ENCODE peak calls at places on chromosomes 5 and 9, in five cellular contexts. S is effector memory CD4-positive, alpha-beta T cell; F is fibroblast of lung; C is cardiac muscle cell; P is pancreas. Y is an unnamed sample.

GRCh38 chr9:22103650-22104575 is 94.8 kb upstream of the CDKN2B start:
- DNase-seq in P (no peak), S (no peak), F (peak; percentile 84), C (peak; percentile 77), Y (no peak)

GRCh38 chr9:138060365-138060764 is 182.8 kb downstream of the CACNA1B start:
- DNase-seq in C (no peak), F (no peak), P (no peak), S (no peak), Y (no peak)

GRCh38 chr5:157347301-157348048 is 81.6 kb downstream of the CYFIP2 start:
- DNase-seq in P (no peak), F (no peak), S (no peak), C (no peak), Y (no peak)

GRCh38 chr5:38104497-38105230 is 153.7 kb upstream of the EGFLAM start:
- DNase-seq in S (no peak), F (no peak), P (peak; percentile 27), C (no peak), Y (peak; percentile 59)

GRCh38 chr9:125600194-125600593 is 106.8 kb downstream of the MAPKAP1 start:
- DNase-seq in S (no peak), C (no peak), F (no peak), P (no peak), Y (no peak)

GRCh38 chr9:13278368-13279246 is 885 bp downstream of the MPDZ start:
- DNase-seq in S (no peak), P (peak; percentile 22), C (peak; percentile 87), F (peak; percentile 67), Y (peak; percentile 72)

GRCh38 chr9:101455656-101456235 is 20.2 kb upstream of the ALDOB start:
- DNase-seq in F (peak; percentile 7), S (no peak), P (no peak), C (peak; percentile 38), Y (no peak)

GRCh38 chr5:124599048-124599973 is 147.1 kb downstream of the ZNF608 start:
- DNase-seq in S (no peak), C (peak; percentile 77), P (peak; percentile 81), F (peak; percentile 78), Y (no peak)

GRCh38 chr9:113513111-113513510 is 49.6 kb downstream of the RGS3 start:
- DNase-seq in S (no peak), F (no peak), C (no peak), P (no peak), Y (no peak)

GRCh38 chr5:93100433-93100832 is 480.6 kb downstream of the NR2F1-AS1 start:
- DNase-seq in F (peak; percentile 51), S (no peak), P (no peak), C (peak; percentile 37), Y (no peak)

GRCh38 chr9:106697799-106698591 is 165.0 kb upstream of the ZNF462 start:
- DNase-seq in C (peak; percentile 91), S (no peak), P (peak; percentile 67), F (peak; percentile 80), Y (peak; percentile 68)

GRCh38 chr5:38285226-38285625 is 26.9 kb downstream of the EGFLAM start:
- DNase-seq in S (no peak), C (no peak), P (no peak), F (no peak), Y (no peak)

GRCh38 chr5:80125962-80126480 is 90.9 kb downstream of the THBS4 start:
- DNase-seq in F (peak; percentile 21), P (no peak), C (peak; percentile 60), S (no peak), Y (no peak)

GRCh38 chr9:88742483-88742882 is 207.5 kb downstream of the NXNL2 start:
- DNase-seq in S (no peak), C (peak; percentile 81), F (peak; percentile 93), P (no peak), Y (no peak)

GRCh38 chr5:76114192-76114795 is 31.1 kb downstream of the SV2C start:
- DNase-seq in C (no peak), F (no peak), P (peak; percentile 8), S (no peak), Y (no peak)

GRCh38 chr5:1386274-1386717 is 41.4 kb upstream of the CLPTM1L start:
- DNase-seq in S (peak; percentile 65), F (peak; percentile 7), C (peak; percentile 47), P (peak; percentile 77), Y (peak; percentile 47)

GRCh38 chr9:8877753-8878494 is 1078.3 kb upstream of the DMAC1 start:
- DNase-seq in F (no peak), C (no peak), S (no peak), P (no peak), Y (no peak)

GRCh38 chr9:77922587-77922986 is 109.0 kb downstream of the GNAQ start:
- DNase-seq in P (no peak), F (no peak), C (peak; percentile 68), S (no peak), Y (no peak)

GRCh38 chr9:5894237-5894959 is 3.7 kb downstream of the MLANA start:
- DNase-seq in S (no peak), F (no peak), C (no peak), P (no peak), Y (no peak)

GRCh38 chr9:100377015-100377414 is 24.3 kb upstream of the TEX10 start:
- DNase-seq in P (no peak), S (no peak), F (no peak), C (no peak), Y (no peak)

GRCh38 chr9:13993482-13994267 is 320.3 kb downstream of the NFIB start:
- DNase-seq in S (no peak), P (no peak), F (no peak), C (no peak), Y (no peak)

GRCh38 chr9:117783828-117784227 is 79.6 kb downstream of the TLR4 start:
- DNase-seq in S (no peak), F (no peak), C (no peak), P (no peak), Y (no peak)

GRCh38 chr9:98430535-98430934 is 175.1 kb upstream of the TBC1D2 start:
- DNase-seq in S (no peak), P (no peak), F (peak; percentile 10), C (peak; percentile 35), Y (no peak)

GRCh38 chr5:31954091-31954490 is 220.0 kb downstream of the GOLPH3 start:
- DNase-seq in F (no peak), C (no peak), P (no peak), S (no peak), Y (no peak)

GRCh38 chr9:32723801-32724200 is 59.5 kb upstream of the TMEM215 start:
- DNase-seq in C (peak; percentile 26), F (no peak), P (no peak), S (no peak), Y (no peak)

GRCh38 chr5:4511996-4512656 is 628.0 kb upstream of the ADAMTS16 start:
- DNase-seq in P (peak; percentile 41), F (no peak), C (no peak), S (no peak), Y (peak; percentile 51)

GRCh38 chr5:119269061-119269579 is 86.7 kb upstream of the TNFAIP8 start:
- DNase-seq in P (peak; percentile 46), S (no peak), F (peak; percentile 37), C (no peak), Y (no peak)

GRCh38 chr5:73625314-73625904 is 587 bp upstream of the ARHGEF28 start:
- DNase-seq in F (peak; percentile 48), S (no peak), P (no peak), C (peak; percentile 47), Y (no peak)

GRCh38 chr9:3437031-3437430 is 88.8 kb downstream of the RFX3 start:
- DNase-seq in F (no peak), C (peak; percentile 22), P (no peak), S (no peak), Y (no peak)

GRCh38 chr5:16574789-16575785 is 41.7 kb downstream of the RETREG1 start:
- DNase-seq in C (peak; percentile 46), P (no peak), S (no peak), F (peak; percentile 75), Y (no peak)

GRCh38 chr5:150411245-150411979 is 1.3 kb downstream of the CD74 start:
- DNase-seq in C (no peak), S (peak; percentile 33), F (no peak), P (no peak), Y (no peak)
- H3K4me1 ChIP-seq in C (peaks cover 12% of the 10 kb centered on the region), S (peaks cover 28% of the 10 kb centered on the region), F (peaks cover 3% of the 10 kb centered on the region), P (peaks cover 6% of the 10 kb centered on the region), Y (peaks cover 5% of the 10 kb centered on the region)

GRCh38 chr5:322281-322941 is 897 bp downstream of the AHRR start:
- DNase-seq in P (no peak), F (peak; percentile 23), C (peak; percentile 24), S (no peak), Y (no peak)
- H3K4me3 ChIP-seq in P (peak overlapping the region; percentile 32), F (peak overlapping the region; percentile 59), C (no peak overlapping the region), S (peak overlapping the region; percentile 29), Y (peak overlapping the region; percentile 95)

DNA sequence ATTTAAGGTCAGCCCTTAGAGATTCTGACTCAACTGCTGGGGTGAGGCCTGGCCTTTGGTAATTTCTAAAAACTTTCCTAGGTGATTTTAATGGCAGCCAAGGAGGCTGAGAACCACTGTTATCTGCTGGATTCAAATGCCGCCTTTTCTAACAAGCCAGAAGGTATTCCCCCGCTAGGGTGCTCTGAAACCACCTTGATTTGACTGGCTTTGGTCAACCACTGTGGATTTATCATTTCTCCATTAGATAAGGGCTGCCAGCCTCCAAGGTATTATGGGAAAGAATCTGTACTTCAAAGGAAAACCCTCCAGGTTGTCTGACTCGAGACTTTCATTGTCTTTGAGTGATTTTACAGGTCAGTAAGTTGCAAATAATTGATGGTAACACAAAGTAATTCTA is 4.3 kb downstream of the ANXA6 start:
- DNase-seq in F (no peak), C (no peak), P (no peak), S (no peak), Y (no peak)
- H3K27ac ChIP-seq in F (no peak overlapping the region), C (peak overlapping the region; percentile 81), P (no peak overlapping the region), S (peak overlapping the region; percentile 84), Y (no peak overlapping the region)

GRCh38 chr5:378301-378891 is 56.9 kb downstream of the AHRR start:
- DNase-seq in P (no peak), S (no peak), C (no peak), F (no peak), Y (peak; percentile 76)

GRCh38 chr5:376951-377325 is 55.4 kb downstream of the AHRR start:
- DNase-seq in P (no peak), C (no peak), S (no peak), F (no peak), Y (no peak)

GRCh38 chr5:375921-376871 is 54.7 kb downstream of the AHRR start:
- DNase-seq in S (no peak), C (no peak), F (no peak), P (peak; percentile 6), Y (peak; percentile 49)

GRCh38 chr5:378976-379742 is 57.6 kb downstream of the AHRR start:
- DNase-seq in F (no peak), P (peak; percentile 1), S (no peak), C (no peak), Y (peak; percentile 43)

GRCh38 chr5:377326-377981 is 55.9 kb downstream of the AHRR start:
- DNase-seq in S (no peak), C (no peak), P (no peak), F (no peak), Y (no peak)
- H3K4me1 ChIP-seq in S (peaks cover 2% of the 10 kb centered on the region), C (no peaks in the 10 kb centered on the region), P (no peaks in the 10 kb centered on the region), F (peaks cover 33% of the 10 kb centered on the region), Y (peaks cover 74% of the 10 kb centered on the region)

DNA sequence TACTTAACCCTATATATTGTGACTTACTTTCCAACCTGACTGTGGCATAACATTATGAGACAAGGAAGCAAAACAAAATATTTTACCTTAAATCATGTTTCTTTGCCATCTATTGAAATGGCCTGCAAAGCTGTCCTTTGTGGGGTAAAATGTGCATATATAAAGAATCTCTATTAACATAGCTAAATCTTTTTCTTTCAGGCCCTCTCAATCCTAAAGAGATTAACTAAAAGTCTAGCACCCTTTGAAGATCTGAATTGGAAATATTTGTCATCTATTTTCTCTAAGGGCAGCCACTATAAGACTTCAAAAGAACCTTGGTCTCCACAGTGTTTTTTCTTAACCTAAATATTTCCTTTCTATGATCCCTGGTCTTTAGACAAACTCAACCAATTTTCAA is 5.0 kb upstream of the UNC13B start:
- DNase-seq in P (no peak), S (no peak), F (no peak), C (no peak), Y (no peak)
- H3K4me3 ChIP-seq in P (no peak overlapping the region), S (no peak overlapping the region), F (no peak overlapping the region), C (no peak overlapping the region), Y (no peak overlapping the region)

Y was measured in SJSA1.